ENCODE peak calls at places on chromosomes 3 and 15, in seven cellular contexts. J, K, I, F, P, E and R are unnamed samples.

GRCh38 chr15:28947241-28947674 is 61.5 kb downstream of the APBA2 start:
- DNase-seq in J (no peak), K (no peak), I (no peak), F (no peak), P (no peak), E (no peak), R (no peak)

GRCh38 chr3:194323785-194324735 is 27.1 kb downstream of the CPN2 start:
- DNase-seq in J (peak), K (no peak), I (peak), F (peak), P (peak), E (no peak), R (peak)

GRCh38 chr3:178059124-178059523 is 477.1 kb upstream of the KCNMB2 start:
- DNase-seq in J (no peak), K (no peak), I (peak), F (no peak), P (no peak), E (no peak), R (no peak)

GRCh38 chr3:124851136-124851535 is 36.0 kb downstream of the ITGB5 start:
- DNase-seq in J (no peak), K (no peak), I (no peak), F (no peak), P (no peak), E (no peak), R (no peak)

GRCh38 chr3:181313379-181313778 is 323.8 kb upstream of the DNAJC19 start:
- DNase-seq in J (no peak), K (no peak), I (no peak), F (no peak), P (no peak), E (no peak), R (no peak)

GRCh38 chr3:86969500-86970189 is 21.3 kb downstream of the VGLL3 start:
- DNase-seq in J (peak), K (peak), I (peak), F (peak), P (peak), E (no peak), R (no peak)

GRCh38 chr3:144491333-144491732 is 519.7 kb downstream of the DIPK2A start:
- DNase-seq in J (no peak), K (no peak), I (no peak), F (no peak), P (no peak), E (no peak), R (no peak)

GRCh38 chr3:42031808-42032475 is 59.2 kb upstream of the TRAK1 start:
- DNase-seq in J (no peak), K (no peak), I (no peak), F (no peak), P (no peak), E (no peak), R (no peak)

GRCh38 chr3:171173732-171174131 is 147.2 kb upstream of the SLC2A2 start:
- DNase-seq in J (no peak), K (no peak), I (no peak), F (no peak), P (no peak), E (no peak), R (no peak)

GRCh38 chr3:120088622-120089021 is 5.6 kb downstream of the GSK3B start:
- DNase-seq in J (no peak), K (no peak), I (no peak), F (no peak), P (no peak), E (no peak), R (no peak)

GRCh38 chr15:48794697-48795134 is 16.2 kb downstream of the CEP152 start:
- DNase-seq in J (no peak), K (no peak), I (no peak), F (no peak), P (no peak), E (peak), R (no peak)

GRCh38 chr3:49607105-49607591 is 52.9 kb downstream of the BSN start:
- DNase-seq in J (no peak), K (peak), I (no peak), F (no peak), P (no peak), E (no peak), R (no peak)

GRCh38 chr3:49606427-49606826 is 52.1 kb downstream of the BSN start:
- DNase-seq in J (no peak), K (peak), I (no peak), F (no peak), P (no peak), E (no peak), R (no peak)

GRCh38 chr3:49609314-49609713 is 55.0 kb downstream of the BSN start:
- DNase-seq in J (no peak), K (no peak), I (no peak), F (no peak), P (no peak), E (no peak), R (no peak)

GRCh38 chr3:49609815-49610214 is 55.5 kb downstream of the BSN start:
- DNase-seq in J (no peak), K (no peak), I (no peak), F (peak), P (no peak), E (no peak), R (no peak)

DNA sequence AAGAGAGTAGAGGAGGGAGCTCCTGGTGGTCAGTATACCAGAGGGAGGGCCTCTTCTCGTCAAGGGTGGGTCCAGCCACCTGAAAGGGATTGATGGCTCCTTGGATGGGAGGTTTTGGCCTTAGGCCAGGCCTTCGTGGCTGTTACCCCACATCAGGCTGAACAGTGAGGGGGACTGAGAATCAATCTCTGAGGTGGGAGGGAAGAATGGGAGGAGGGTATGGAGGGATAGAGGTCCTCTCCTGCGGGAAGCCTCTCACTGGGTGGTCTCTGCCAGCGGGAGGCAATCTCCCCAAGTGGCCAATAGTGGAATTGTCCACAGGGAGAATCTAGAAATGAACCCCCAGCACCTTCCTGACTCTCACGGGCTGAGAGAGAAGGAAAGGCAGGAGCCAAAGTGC is 53.5 kb downstream of the BSN start:
- DNase-seq in J (no peak), K (no peak), I (no peak), F (peak), P (no peak), E (no peak), R (no peak)
- TF ChIP-seq SIN3A in J (no peak), K (no peak), I (no peak), F (no peak), P (no peak), E (no peak), R (no peak)

DNA sequence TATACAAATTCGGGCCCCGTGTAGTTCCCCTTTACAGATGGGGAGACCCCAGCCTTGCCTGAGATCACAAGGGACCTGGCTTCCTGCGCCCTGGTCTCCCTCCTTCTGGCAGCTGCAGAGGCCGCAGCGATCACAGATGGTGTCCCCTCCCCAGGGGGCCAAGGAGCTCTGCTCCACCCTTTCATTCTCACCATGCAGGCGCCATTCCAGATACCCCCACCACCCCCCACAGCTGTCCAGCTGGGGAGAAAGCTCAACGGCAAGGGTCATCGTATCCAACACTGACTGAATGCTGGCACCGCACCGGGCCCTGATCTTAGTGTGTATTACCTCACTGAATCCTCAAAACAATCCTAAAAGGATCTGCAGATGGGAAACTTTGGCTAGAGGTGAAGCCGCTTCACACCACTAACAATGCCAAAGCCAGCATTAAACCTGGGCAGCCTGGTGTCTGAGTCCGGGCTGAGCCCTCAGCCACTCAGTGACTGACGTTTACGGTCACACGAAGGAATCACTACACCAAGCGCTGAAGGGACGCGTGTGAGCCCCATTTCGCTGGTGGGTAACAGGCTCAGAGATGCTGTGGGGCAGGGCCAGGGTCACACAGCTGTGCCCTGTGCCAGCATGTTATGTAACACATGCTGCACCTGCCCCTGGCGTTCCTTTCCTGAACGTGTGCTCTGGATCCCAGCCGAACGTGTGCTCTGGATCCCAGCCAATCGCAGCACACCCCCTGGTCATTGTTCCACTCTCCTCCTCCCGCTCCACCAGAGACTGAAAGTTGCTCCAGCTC is 51.9 kb downstream of the IQSEC1 start:
- DNase-seq in J (no peak), K (no peak), I (no peak), F (peak), P (no peak), E (no peak), R (no peak)
- H3K4me3 ChIP-seq in J (no peak), K (no peak), I (no peak), F (peak), P (no peak), E (peak), R (no peak)

GRCh38 chr3:4574426-4574965 is 81.3 kb downstream of the ITPR1 start:
- DNase-seq in J (no peak), K (no peak), I (no peak), F (no peak), P (no peak), E (no peak), R (no peak)

GRCh38 chr3:4570840-4571621 is 77.9 kb downstream of the ITPR1 start:
- DNase-seq in J (no peak), K (no peak), I (peak), F (no peak), P (no peak), E (no peak), R (no peak)

GRCh38 chr3:4573153-4573552 is 80.0 kb downstream of the ITPR1 start:
- DNase-seq in J (no peak), K (no peak), I (no peak), F (no peak), P (no peak), E (no peak), R (no peak)

GRCh38 chr3:4568831-4569230 is 75.7 kb downstream of the ITPR1 start:
- DNase-seq in J (no peak), K (no peak), I (no peak), F (no peak), P (no peak), E (no peak), R (no peak)

DNA sequence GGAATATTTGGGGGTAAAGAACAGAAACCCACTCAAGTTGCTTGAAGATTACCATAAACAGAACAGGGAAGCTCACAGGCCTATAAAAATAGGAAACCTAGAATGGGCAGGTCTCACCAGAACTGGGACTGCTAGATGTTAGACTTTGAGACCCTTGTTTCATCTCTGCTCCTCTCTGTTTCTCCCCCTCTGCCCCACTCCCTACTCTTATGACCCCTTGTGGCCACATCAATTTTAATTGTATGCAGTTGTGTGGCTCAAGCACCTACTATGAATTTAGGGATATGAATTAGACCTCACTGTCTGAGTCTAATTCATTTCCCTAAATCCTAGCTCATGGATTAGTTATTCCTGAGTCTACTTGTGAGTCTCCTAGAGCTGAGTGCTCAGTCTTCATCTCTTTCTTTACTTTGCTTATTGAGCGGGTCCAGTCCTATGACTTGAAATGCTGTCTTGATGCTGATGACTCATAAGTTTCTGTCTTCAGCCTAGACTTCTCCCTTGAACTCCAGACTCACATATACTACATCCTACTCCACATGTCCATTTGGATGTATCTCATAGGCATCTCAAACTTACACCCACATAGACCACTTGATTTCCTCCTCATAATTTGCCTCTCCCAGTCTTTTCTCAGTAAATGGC is 78.7 kb downstream of the ITPR1 start:
- DNase-seq in J (no peak), K (no peak), I (peak), F (no peak), P (peak), E (no peak), R (no peak)
- TF ChIP-seq SIN3A in J (no peak), K (no peak), I (no peak), F (no peak), P (no peak), E (no peak), R (no peak)

GRCh38 chr3:151037746-151038145 is 47.7 kb upstream of the MED12L start:
- DNase-seq in J (peak), K (no peak), I (no peak), F (no peak), P (no peak), E (no peak), R (no peak)
- H3K4me3 ChIP-seq in J (peak), K (no peak), I (no peak), F (no peak), P (no peak), E (no peak), R (no peak)

GRCh38 chr3:108396336-108396735 is 100.0 kb downstream of the HHLA2 start:
- DNase-seq in J (no peak), K (no peak), I (no peak), F (no peak), P (no peak), E (no peak), R (no peak)

GRCh38 chr3:108391917-108392585 is 95.7 kb downstream of the HHLA2 start:
- DNase-seq in J (no peak), K (no peak), I (no peak), F (no peak), P (no peak), E (no peak), R (no peak)

GRCh38 chr3:108394563-108394962 is 98.2 kb downstream of the HHLA2 start:
- DNase-seq in J (no peak), K (no peak), I (no peak), F (no peak), P (no peak), E (no peak), R (no peak)

GRCh38 chr3:108394016-108394415 is 97.7 kb downstream of the HHLA2 start:
- DNase-seq in J (no peak), K (no peak), I (no peak), F (no peak), P (no peak), E (no peak), R (no peak)

DNA sequence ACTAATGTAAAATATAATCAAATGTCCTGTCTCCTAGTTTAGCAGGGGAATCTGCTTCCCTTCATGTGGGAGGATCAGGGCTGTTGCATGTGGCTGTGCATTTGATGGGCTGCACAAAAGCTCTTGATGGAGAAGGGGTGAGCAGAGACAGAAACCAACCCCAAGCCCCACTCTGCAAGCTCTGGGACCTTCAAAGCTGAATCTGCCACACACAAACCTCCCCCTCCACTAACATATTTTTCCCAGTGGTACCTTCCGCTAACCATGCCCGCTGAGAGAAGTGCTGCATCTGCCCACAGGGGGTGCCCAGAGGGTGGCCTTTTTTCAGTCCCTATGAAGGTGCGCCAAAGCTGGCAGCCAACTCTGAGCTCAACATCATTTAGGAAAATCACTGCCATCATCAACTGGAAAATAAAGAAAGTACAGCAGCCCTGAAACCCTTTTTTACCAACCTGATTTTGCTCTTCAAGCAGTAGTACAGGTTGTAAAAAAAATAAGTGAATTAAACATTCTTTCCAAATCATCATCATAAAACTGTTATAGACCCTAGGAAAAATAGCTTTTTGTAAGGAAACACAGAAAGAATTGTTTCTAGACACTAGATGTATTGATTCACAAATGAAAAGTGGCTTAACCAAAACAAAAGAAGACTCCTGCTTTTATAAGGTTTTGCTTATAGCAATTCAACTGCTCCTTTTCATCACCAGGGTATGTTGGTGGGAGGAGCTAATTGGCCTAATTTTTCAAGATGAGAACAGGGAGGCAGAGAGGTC is 97.0 kb downstream of the HHLA2 start:
- DNase-seq in J (no peak), K (no peak), I (no peak), F (no peak), P (no peak), E (no peak), R (no peak)
- TF ChIP-seq SIN3A in J (no peak), K (no peak), I (no peak), F (no peak), P (no peak), E (no peak), R (no peak)

DNA sequence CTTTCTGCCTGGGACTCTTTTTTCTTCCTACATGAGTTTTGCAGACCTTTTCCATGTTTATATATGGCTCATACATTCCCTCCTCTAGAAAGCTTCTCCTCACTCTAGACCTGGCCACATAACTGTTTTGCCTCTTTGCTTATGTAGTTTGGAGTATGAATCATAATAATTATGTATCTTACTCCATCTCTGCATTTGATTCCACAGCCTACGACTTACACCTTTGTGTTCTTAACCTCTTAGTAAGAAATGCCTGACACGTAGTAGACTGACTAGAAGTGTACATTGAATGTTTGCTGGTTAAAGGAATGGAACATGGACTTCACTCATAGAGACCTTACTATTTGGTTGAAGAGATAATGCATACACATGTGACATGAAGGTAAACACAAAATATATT is 56.4 kb downstream of the MBNL1 start:
- DNase-seq in J (no peak), K (no peak), I (no peak), F (no peak), P (no peak), E (no peak), R (no peak)
- H3K4me3 ChIP-seq in J (no peak), K (no peak), I (no peak), F (no peak), P (no peak), E (no peak), R (no peak)